ENCODE peak calls at places on chromosome 9, in eight cellular contexts. I is A549, A is GM12878, D is HepG2, S is HCT116, W is SK-N-SH, F is H1, G is K562. P is an unnamed sample.
A peak's percentile ranks its signal among the peaks of the same experiment; 100 is the strongest.

GRCh38 chr9:126126807-126127206 is 199.8 kb upstream of the MVB12B start:
- DNase-seq in G (no peak), F (no peak), D (no peak), A (no peak), W (peak; percentile 1), I (no peak), S (no peak), P (no peak)

GRCh38 chr9:95025213-95026170 is 292.0 kb downstream of the FANCC start:
- DNase-seq in I (no peak), A (no peak), G (peak; percentile 21), S (no peak), D (peak; percentile 80), W (peak; percentile 73), F (no peak), P (peak; percentile 19)

GRCh38 chr9:90906316-90907055 is 104.9 kb downstream of the SYK start:
- DNase-seq in S (no peak), D (no peak), I (no peak), F (no peak), A (no peak), W (no peak), G (no peak), P (no peak)

GRCh38 chr9:73684601-73685000 is 532.9 kb downstream of the ANXA1 start:
- DNase-seq in S (no peak), D (no peak), A (no peak), W (no peak), G (no peak), I (no peak), F (no peak), P (no peak)

GRCh38 chr9:21316032-21316842 is 11.1 kb upstream of the IFNA5 start:
- DNase-seq in I (no peak), A (no peak), D (no peak), F (no peak), W (no peak), G (no peak), S (no peak), P (no peak)

GRCh38 chr9:38227656-38228055 is 158.6 kb upstream of the SHB start:
- DNase-seq in G (no peak), I (no peak), W (peak; percentile 57), F (no peak), D (no peak), A (no peak), S (no peak), P (peak; percentile 30)

GRCh38 chr9:16871358-16872151 is 1.1 kb upstream of the BNC2 start:
- DNase-seq in F (no peak), G (no peak), W (peak; percentile 69), S (no peak), A (no peak), I (peak; percentile 34), D (no peak), P (peak; percentile 93)

GRCh38 chr9:130256644-130257043 is 8.9 kb upstream of the HMCN2 start:
- DNase-seq in W (peak; percentile 60), A (no peak), G (no peak), S (no peak), D (no peak), F (no peak), I (no peak), P (no peak)

GRCh38 chr9:36939214-36939613 is 94.9 kb downstream of the PAX5 start:
- DNase-seq in W (no peak), D (no peak), F (no peak), I (no peak), G (no peak), S (no peak), A (no peak), P (no peak)

GRCh38 chr9:83430681-83431080 is 107.5 kb downstream of the FRMD3 start:
- DNase-seq in F (no peak), A (no peak), D (no peak), G (no peak), S (no peak), I (no peak), W (no peak), P (no peak)

GRCh38 chr9:93962561-93963440 is 7.6 kb upstream of the BARX1 start:
- DNase-seq in D (peak; percentile 66), W (peak; percentile 89), S (peak; percentile 70), F (no peak), A (peak; percentile 11), G (peak; percentile 89), I (peak; percentile 78), P (peak; percentile 84)

GRCh38 chr9:130895038-130895437 is 1.6 kb downstream of the QRFP start:
- DNase-seq in S (no peak), I (no peak), G (peak; percentile 76), F (no peak), D (no peak), A (no peak), W (peak; percentile 19), P (no peak)

GRCh38 chr9:97853056-97853843 is at the start of gene FOXE1:
- DNase-seq in D (no peak), W (no peak), F (no peak), S (no peak), G (no peak), I (peak; percentile 34), A (no peak), P (peak; percentile 12)

GRCh38 chr9:84229186-84229585 is 111.4 kb downstream of the SLC28A3 start:
- DNase-seq in W (no peak), F (no peak), I (no peak), S (no peak), D (no peak), G (no peak), A (no peak), P (no peak)

GRCh38 chr9:12666813-12667212 is 26.4 kb upstream of the TYRP1 start:
- DNase-seq in G (no peak), D (peak; percentile 2), A (no peak), F (no peak), S (no peak), I (no peak), W (no peak), P (peak; percentile 30)

GRCh38 chr9:106486685-106487084 is 376.3 kb upstream of the ZNF462 start:
- DNase-seq in I (no peak), D (no peak), A (no peak), W (no peak), G (no peak), F (no peak), S (no peak), P (no peak)

GRCh38 chr9:81844131-81844567 is 84.1 kb upstream of the SPATA31D4 start:
- DNase-seq in S (no peak), W (no peak), F (no peak), I (no peak), A (no peak), G (no peak), D (peak; percentile 15), P (no peak)

DNA sequence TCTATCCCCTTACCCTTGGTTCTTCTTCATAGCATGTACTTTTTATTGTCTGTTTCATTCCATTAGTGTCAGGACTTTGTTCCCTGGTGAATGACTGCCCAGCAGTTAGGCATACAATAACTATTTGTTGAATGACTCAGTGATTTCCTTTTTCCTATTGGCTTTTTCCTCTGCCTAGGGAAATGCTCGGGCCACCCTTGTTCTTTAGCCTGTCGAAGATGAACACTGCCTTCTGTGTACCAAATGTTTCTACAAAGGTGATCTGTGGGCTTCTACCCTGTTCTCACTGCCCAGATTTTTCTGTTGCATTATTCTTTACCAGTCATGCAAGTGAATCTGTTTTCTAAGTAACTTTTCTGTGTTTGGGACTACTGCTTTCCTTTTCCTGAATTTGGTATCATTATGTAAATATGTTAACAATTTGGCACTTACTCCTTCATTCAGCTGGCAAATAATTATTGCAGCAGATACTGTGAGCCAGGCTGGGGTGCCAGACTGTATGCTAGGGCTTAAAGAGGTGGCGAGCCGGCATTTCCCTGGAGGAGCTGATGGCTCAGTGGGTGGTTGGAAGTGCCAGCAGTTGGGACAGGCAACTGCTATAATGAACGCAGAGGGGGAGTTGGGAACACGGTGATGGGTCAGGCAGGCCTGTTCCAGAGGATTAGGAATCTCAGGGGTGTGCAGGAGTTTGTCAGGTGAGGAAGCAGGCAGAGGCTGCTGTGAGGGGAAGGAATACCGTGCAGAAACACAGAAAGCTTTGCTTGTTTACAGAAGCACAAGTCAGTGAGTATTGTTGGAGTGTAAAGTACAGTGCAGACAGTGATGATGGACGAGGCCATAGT is 30.6 kb downstream of the KDM4C start:
- DNase-seq in I (peak; percentile 84), G (no peak), A (no peak), W (no peak), S (peak; percentile 24), D (peak; percentile 94), F (no peak), P (no peak)
- H3K4me3 ChIP-seq in I (peak overlapping the region; percentile 33), G (no peak overlapping the region), A (no peak overlapping the region), W (no peak overlapping the region), S (peak overlapping the region; percentile 13), D (peak overlapping the region; percentile 55), F (no peak overlapping the region), P (no peak overlapping the region)

GRCh38 chr9:99241106-99241505 is 19.0 kb downstream of the SEC61B start:
- DNase-seq in S (no peak), A (no peak), G (no peak), I (no peak), W (no peak), D (no peak), F (no peak), P (no peak)
- TF ChIP-seq CTCF in S (no peak), A (no peak), G (no peak), I (no peak), W (no peak), D (no peak), F (peak; percentile 13), P (no peak)

DNA sequence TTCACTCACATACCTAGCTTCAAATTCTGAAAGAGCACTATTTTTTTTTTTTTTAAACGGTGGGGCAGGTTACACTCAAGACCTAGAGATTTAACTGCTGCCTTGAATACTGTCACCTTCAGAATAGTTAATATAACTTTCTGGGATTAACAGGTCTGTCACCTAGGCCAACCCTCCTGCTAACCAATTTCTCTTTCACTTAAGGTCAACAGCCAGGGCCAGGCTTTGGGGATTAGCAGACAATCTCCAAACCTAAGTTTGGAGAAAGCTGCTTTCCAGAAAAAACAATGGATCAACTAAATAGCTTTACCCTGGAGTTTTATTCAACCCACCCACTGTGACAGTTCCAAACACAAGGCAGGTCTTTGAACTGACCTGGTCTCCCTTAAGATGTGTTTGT is 538.3 kb upstream of the DMAC1 start:
- DNase-seq in G (no peak), W (no peak), I (no peak), F (no peak), S (no peak), D (no peak), A (no peak), P (no peak)
- TF ChIP-seq MAX in G (no peak), W (no peak), I (no peak), F (no peak), S (no peak), D (no peak), A (no peak), P (no peak)

DNA sequence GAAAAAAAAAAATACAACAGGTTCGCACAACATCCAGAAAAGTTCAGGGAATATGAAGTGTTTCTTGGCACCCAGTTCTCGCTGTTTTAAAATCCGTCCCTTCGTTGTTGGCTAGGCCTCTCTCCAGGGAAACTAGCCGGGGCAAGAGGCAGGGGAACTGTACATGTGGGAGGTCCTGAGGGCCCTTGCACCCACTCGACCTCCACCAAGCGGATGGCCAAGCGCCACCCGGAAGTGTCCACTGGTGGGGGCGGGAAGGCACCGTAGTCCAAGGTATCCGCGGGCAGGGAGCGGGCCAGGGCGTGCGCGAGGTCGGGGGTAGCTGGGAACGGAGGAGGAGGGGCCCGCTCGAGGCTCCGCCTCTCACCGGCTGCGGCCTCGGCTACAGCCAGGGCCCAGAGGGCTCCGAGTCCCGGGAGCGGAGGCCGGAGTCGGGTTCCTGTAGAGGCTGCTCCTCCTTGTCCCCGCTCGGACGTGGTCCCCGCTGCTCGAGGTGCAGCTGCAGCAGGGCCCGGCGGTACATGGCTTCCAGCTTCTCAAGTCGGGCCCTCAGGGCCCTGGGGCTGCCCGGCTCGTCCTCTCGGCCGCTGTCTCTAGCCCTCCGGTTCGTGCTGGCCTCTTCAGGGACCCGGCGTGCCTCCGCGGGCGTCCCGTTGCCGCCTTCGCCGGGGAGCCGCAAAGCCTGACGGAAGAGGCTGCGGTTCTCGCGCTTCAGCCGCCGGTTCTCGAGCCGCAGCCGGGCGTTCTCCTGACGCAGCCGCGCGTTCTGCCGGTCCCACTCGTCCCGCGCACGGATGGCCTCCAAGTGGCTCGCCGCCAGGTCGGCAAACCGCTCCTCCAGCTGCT is 720 bp downstream of the TUSC1 start:
- DNase-seq in W (peak; percentile 87), S (no peak), F (no peak), I (peak; percentile 28), G (no peak), D (no peak), A (no peak), P (no peak)
- H3K4me3 ChIP-seq in W (peak overlapping the region; percentile 68), S (no peak overlapping the region), F (peak overlapping the region; percentile 57), I (peak overlapping the region; percentile 64), G (no peak overlapping the region), D (no peak overlapping the region), A (no peak overlapping the region), P (no peak overlapping the region)

P was measured in NB4.